ENCODE peak calls at places on chromosomes 6 and 20, in five cellular contexts. U is lower leg skin, F is endothelial cell, Q is CD14-positive monocyte, B is activated B cell treated with CpG ODN at 0.5 μM for 24 hours. E is an unnamed sample.

GRCh38 chr6:22737331-22737730 is 168.0 kb downstream of the HDGFL1 start:
- DNase-seq in U (peak), F (peak), Q (no peak), B (no peak), E (no peak)

GRCh38 chr6:145544514-145544913 is 190.8 kb downstream of the EPM2A start:
- DNase-seq in U (no peak), F (no peak), Q (no peak), B (no peak), E (no peak)

GRCh38 chr6:45727228-45727627 is 288.4 kb downstream of the CLIC5 start:
- DNase-seq in U (no peak), F (no peak), Q (no peak), B (no peak), E (no peak)

GRCh38 chr6:113449051-113449450 is 408.1 kb upstream of the MARCKS start:
- DNase-seq in U (no peak), F (no peak), Q (no peak), B (no peak), E (no peak)

GRCh38 chr6:34684364-34684763 is 12.2 kb downstream of the ILRUN start:
- DNase-seq in U (no peak), F (no peak), Q (no peak), B (no peak), E (no peak)

GRCh38 chr6:47634210-47635047 is 64.0 kb upstream of the ADGRF4 start:
- DNase-seq in U (no peak), F (no peak), Q (no peak), B (no peak), E (no peak)

GRCh38 chr6:133083248-133083967 is 157.7 kb upstream of the EYA4 start:
- DNase-seq in U (no peak), F (no peak), Q (no peak), B (no peak), E (no peak)

GRCh38 chr6:12421596-12421995 is 131.4 kb downstream of the EDN1 start:
- DNase-seq in U (no peak), F (no peak), Q (no peak), B (no peak), E (no peak)

GRCh38 chr20:2652724-2653510 is 485 bp downstream of the NOP56 start:
- DNase-seq in U (no peak), F (peak), Q (peak), B (no peak), E (no peak)

GRCh38 chr20:43570496-43570895 is 11.7 kb downstream of the SGK2 start:
- DNase-seq in U (no peak), F (no peak), Q (no peak), B (no peak), E (no peak)

GRCh38 chr20:50044353-50044960 is 61.7 kb downstream of the SNAI1 start:
- DNase-seq in U (no peak), F (no peak), Q (no peak), B (no peak), E (no peak)

GRCh38 chr20:50041238-50041915 is 58.6 kb downstream of the SNAI1 start:
- DNase-seq in U (no peak), F (no peak), Q (no peak), B (peak), E (no peak)

GRCh38 chr20:50040432-50041237 is 57.9 kb downstream of the SNAI1 start:
- DNase-seq in U (no peak), F (no peak), Q (no peak), B (no peak), E (no peak)

GRCh38 chr20:50042370-50043313 is 59.9 kb downstream of the SNAI1 start:
- DNase-seq in U (no peak), F (no peak), Q (no peak), B (no peak), E (no peak)

DNA sequence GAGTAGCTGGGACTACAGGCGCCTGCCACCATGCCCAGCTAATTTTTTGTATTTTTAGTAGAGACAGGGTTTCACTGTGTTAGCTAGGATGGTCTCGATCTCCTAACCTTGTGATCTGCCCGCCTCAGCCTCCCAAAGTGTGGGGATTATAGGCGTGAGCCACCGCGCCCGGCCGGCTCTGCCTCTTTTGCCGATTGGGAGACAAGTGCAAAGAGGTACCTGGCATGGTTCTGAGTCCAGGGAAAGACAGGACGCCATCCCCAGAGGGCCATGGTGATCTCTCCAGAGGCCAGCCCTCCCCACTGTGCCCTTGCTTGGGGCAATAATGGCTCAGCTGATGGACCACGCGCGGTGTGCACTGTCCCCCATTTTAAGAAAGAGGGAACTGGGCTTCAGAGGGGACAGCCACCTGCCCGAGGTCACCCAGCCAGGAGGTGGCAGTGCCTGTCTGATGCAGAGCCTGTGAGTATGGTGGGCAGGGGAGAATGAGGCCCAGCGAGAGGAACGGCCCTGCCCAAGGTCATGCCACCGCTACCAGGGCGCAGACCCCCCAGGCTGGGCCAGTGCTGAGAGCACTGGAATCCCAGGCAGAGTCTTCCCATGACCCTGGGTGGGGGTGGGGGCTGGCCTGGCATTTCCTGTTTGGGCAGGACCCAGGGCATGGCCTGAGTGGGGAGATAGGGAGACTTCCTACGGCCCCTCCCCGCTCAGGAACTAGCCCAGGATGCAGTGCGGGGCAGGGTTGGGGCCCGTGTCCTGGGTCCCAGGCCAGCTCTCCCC is 61.0 kb downstream of the SNAI1 start:
- DNase-seq in U (no peak), F (no peak), Q (no peak), B (no peak), E (no peak)
- TF ChIP-seq CTCF in U (no peak), F (no peak), Q (no peak), B (no peak), E (no peak)

GRCh38 chr6:76772951-76773350 is 690.3 kb downstream of the HTR1B start:
- DNase-seq in U (no peak), F (no peak), Q (no peak), B (no peak), E (no peak)
- TF ChIP-seq CTCF in U (no peak), F (no peak), Q (no peak), B (no peak), E (no peak)

GRCh38 chr20:13788167-13788834 is 3.5 kb downstream of the NDUFAF5 start:
- DNase-seq in U (peak), F (peak), Q (no peak), B (no peak), E (no peak)
- TF ChIP-seq CTCF in U (no peak), F (peak), Q (peak), B (peak), E (peak)

DNA sequence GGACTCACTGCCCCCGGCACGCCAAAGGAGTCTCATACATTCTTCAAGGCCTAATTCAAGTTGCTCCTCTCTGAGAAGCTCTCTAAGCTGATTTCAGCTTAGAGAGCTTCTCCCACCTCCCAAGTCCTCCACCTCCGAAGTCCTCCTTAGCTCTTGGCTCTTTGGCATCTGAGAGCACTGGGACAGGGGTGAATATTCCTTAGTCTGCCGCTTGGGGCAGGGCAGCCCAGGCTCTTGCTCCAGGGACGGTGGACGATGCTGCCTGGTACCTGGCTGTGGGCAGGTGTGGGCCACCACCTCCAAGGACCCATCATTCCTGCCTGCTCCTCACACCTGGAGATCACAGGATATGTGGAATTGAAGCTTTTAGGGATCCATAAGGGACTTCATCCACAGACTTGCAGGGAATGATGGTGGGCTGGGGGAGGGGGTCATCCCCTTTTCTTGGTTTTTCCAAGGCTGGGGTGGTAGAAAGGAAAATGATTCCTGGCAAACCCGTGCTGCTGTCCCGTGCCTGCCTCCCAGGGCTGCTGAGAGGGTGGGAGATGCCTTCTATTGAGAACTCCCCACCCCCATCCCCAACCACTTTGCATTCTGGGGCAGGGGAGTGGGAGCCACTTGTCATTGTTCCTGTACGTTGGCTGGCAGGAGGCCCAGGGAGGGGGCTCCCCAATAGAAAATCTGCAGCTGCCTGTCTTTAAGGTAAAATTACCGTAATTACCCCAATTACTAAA is 57.4 kb downstream of the ARHGAP40 start:
- DNase-seq in U (no peak), F (peak), Q (no peak), B (no peak), E (no peak)
- TF ChIP-seq CTCF in U (no peak), F (peak), Q (peak), B (no peak), E (peak)

DNA sequence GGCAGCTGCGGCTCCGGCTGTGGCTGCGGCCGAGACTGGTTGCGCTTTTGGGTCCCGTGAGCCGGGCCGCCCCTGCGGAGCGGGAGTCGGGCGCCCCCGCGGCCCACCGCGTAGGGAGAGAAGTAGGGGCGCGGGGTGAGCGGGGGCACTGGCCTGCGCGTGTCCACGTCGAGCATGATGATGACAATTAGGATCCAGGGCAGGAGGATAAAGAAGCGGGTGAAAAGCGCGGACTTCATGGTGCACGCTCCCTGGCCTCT is 739 bp downstream of the B3GAT2 start:
- DNase-seq in U (no peak), F (no peak), Q (no peak), B (no peak), E (no peak)
- TF ChIP-seq CTCF in U (no peak), F (peak), Q (peak), B (no peak), E (no peak)

GRCh38 chr20:962683-963082 is 39.4 kb downstream of the RSPO4 start:
- DNase-seq in U (no peak), F (no peak), Q (no peak), B (no peak), E (no peak)

GRCh38 chr20:961768-962167 is 40.3 kb downstream of the RSPO4 start:
- DNase-seq in U (no peak), F (no peak), Q (no peak), B (no peak), E (no peak)

GRCh38 chr20:963795-964194 is 38.3 kb downstream of the RSPO4 start:
- DNase-seq in U (no peak), F (no peak), Q (no peak), B (no peak), E (no peak)

GRCh38 chr20:959996-960615 is 42.0 kb downstream of the RSPO4 start:
- DNase-seq in U (no peak), F (no peak), Q (no peak), B (no peak), E (no peak)

DNA sequence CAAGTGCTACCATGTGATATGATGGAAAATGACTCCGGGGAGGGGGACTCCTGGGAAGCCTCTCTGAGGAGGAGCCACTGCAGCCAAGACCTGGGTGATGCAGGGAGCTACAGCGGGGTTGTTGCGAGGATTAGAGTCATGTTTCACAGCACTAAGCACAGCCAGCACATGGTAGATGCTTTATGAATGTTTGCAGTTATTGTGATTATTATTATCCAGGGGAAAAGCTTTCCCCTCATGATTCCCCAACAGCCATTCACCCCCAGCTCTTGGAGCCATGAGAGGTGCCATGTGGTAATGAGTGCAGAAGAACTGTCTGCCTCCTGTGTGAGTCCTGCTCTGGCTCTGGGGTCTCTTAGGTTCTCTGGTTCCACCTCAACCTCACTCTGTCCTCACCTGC is 39.9 kb downstream of the RSPO4 start:
- DNase-seq in U (no peak), F (no peak), Q (no peak), B (no peak), E (no peak)
- TF ChIP-seq CTCF in U (no peak), F (no peak), Q (no peak), B (no peak), E (no peak)

DNA sequence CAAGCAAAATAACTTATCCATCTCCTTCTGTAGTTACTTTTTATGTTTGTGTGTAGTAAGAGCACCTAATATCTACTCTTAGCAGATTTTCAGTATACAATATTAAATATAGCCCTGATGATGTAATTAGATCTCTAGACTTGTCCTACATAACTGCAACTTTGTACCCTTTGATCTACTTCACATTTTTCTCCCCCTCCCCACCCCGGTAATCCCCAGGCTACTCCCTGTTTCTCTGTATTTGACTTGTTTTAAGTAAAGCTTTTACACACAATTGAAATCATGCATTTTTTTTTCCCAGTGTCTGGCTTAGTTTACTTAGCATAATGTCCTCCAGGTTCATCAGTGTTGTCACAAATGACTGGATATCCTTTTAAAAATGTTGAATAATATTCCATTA is 212.5 kb downstream of the CDKAL1 start:
- DNase-seq in U (no peak), F (no peak), Q (no peak), B (no peak), E (no peak)
- TF ChIP-seq CTCF in U (no peak), F (no peak), Q (no peak), B (no peak), E (no peak)

GRCh38 chr6:157761926-157762325 is 61.1 kb upstream of the SNX9 start:
- DNase-seq in U (no peak), F (no peak), Q (no peak), B (no peak), E (peak)

GRCh38 chr6:157763894-157764345 is 59.1 kb upstream of the SNX9 start:
- DNase-seq in U (no peak), F (no peak), Q (no peak), B (no peak), E (no peak)

GRCh38 chr6:157762636-157763035 is 60.4 kb upstream of the SNX9 start:
- DNase-seq in U (no peak), F (no peak), Q (no peak), B (no peak), E (no peak)

GRCh38 chr6:157764346-157765068 is 58.5 kb upstream of the SNX9 start:
- DNase-seq in U (peak), F (no peak), Q (peak), B (peak), E (peak)

DNA sequence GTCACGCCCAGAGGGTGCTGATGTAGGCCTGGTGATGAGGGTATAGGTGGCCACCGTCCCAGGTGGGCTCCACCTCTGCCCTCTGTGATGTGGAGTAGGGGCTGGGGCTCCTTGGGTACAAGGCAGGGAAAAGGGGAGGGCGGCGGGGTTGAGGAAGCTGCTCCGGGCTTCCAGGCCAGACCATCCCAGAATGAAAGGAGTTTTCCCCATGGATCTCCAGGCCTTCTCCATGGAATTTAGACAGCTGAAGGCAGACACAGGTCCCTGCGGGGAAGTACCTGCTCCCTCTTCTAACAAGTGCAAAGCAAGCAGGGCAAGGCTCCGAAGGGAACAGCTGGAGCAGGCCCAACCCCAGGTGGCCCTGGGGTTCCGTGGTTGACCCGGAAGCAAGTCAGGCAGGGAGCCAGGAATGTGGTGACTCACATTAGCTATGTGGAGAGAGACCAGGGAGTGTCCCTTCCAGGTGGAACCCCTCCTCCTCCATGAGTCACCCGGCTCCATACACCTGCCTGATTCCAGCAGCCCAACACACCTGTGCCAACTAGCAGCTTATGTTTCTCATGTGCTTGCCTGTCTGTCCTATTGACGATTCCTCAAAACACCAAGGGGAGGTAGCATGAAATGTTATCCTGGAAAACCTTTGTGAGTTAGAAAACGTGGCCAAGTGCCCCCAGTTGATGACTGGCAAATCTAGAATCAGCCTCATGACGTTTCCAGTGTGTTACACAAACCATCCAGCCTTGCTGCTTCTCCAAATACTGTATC is 59.7 kb upstream of the SNX9 start:
- DNase-seq in U (peak), F (no peak), Q (peak), B (no peak), E (peak)
- TF ChIP-seq CTCF in U (no peak), F (no peak), Q (no peak), B (no peak), E (no peak)

GRCh38 chr20:31934491-31934890 is 17.4 kb downstream of the PDRG1 start:
- DNase-seq in U (no peak), F (no peak), Q (no peak), B (no peak), E (no peak)

GRCh38 chr20:31933698-31934097 is 18.1 kb downstream of the PDRG1 start:
- DNase-seq in U (no peak), F (no peak), Q (no peak), B (no peak), E (no peak)

GRCh38 chr20:31937820-31938219 is 14.0 kb downstream of the PDRG1 start:
- DNase-seq in U (no peak), F (no peak), Q (no peak), B (no peak), E (no peak)

GRCh38 chr20:31936430-31936829 is 15.4 kb downstream of the PDRG1 start:
- DNase-seq in U (no peak), F (no peak), Q (no peak), B (no peak), E (no peak)

GRCh38 chr20:31934968-31935764 is 16.7 kb downstream of the PDRG1 start:
- DNase-seq in U (no peak), F (peak), Q (no peak), B (no peak), E (no peak)
- TF ChIP-seq CTCF in U (no peak), F (no peak), Q (no peak), B (no peak), E (no peak)

E was measured in osteocyte.